ENCODE peak calls at places on chromosomes 4 and X, in ten cellular contexts. E, K, V, S, G, U, A, O, C and F are unnamed samples.
A peak's percentile ranks its signal among the peaks of the same experiment; 100 is the strongest.

GRCh38 chrX:150465856-150466775 is 102.3 kb upstream of the MTM1 start:
- DNase-seq in E (no peak), K (no peak), V (no peak), S (no peak), G (no peak), U (no peak), A (no peak), O (no peak), C (no peak), F (no peak)

GRCh38 chr4:88277711-88278025 is 6.7 kb downstream of the PPM1K start:
- DNase-seq in E (no peak), K (no peak), V (no peak), S (no peak), G (no peak), U (no peak), A (no peak), O (no peak), C (no peak), F (no peak)

GRCh38 chrX:4762196-4762595 is 1048.7 kb upstream of the PRKX start:
- DNase-seq in E (no peak), K (no peak), V (no peak), S (no peak), G (no peak), U (no peak), A (no peak), O (no peak), C (no peak), F (no peak)

GRCh38 chr4:156790866-156791265 is 180.7 kb downstream of the PDGFC start:
- DNase-seq in E (no peak), K (no peak), V (no peak), S (no peak), G (no peak), U (no peak), A (peak; percentile 53), O (no peak), C (peak; percentile 29), F (peak; percentile 41)

GRCh38 chr4:16869594-16870245 is 28.7 kb downstream of the LDB2 start:
- DNase-seq in E (no peak), K (no peak), V (no peak), S (no peak), G (no peak), U (no peak), A (no peak), O (no peak), C (no peak), F (no peak)

GRCh38 chr4:20954541-20954940 is 254.3 kb downstream of the PACRGL start:
- DNase-seq in E (no peak), K (no peak), V (no peak), S (no peak), G (no peak), U (no peak), A (no peak), O (no peak), C (no peak), F (no peak)

GRCh38 chr4:152572417-152573086 is 36.7 kb upstream of the FBXW7 start:
- DNase-seq in E (no peak), K (no peak), V (no peak), S (no peak), G (no peak), U (no peak), A (no peak), O (no peak), C (no peak), F (no peak)

GRCh38 chr4:104641427-104641826 is 146.7 kb upstream of the CXXC4 start:
- DNase-seq in E (no peak), K (no peak), V (no peak), S (no peak), G (no peak), U (no peak), A (no peak), O (no peak), C (no peak), F (no peak)

GRCh38 chr4:100348472-100348871 is 158.2 kb upstream of the DDIT4L start:
- DNase-seq in E (peak; percentile 88), K (no peak), V (no peak), S (no peak), G (no peak), U (no peak), A (peak; percentile 2), O (no peak), C (no peak), F (no peak)

GRCh38 chr4:109590841-109591357 is 30.9 kb downstream of the MCUB start:
- DNase-seq in E (no peak), K (no peak), V (no peak), S (no peak), G (no peak), U (no peak), A (no peak), O (no peak), C (no peak), F (no peak)

GRCh38 chr4:4433941-4434340 is 47.0 kb downstream of the NSG1 start:
- DNase-seq in E (no peak), K (peak; percentile 22), V (no peak), S (no peak), G (no peak), U (no peak), A (no peak), O (no peak), C (no peak), F (no peak)

GRCh38 chrX:64204701-64205440 is 637 bp downstream of the AMER1 start:
- DNase-seq in E (no peak), K (peak; percentile 71), V (peak; percentile 45), S (peak; percentile 89), G (peak; percentile 69), U (peak; percentile 29), A (peak; percentile 0), O (no peak), C (peak; percentile 9), F (no peak)

GRCh38 chrX:139058831-139059495 is 347.4 kb upstream of the FGF13 start:
- DNase-seq in E (no peak), K (no peak), V (no peak), S (no peak), G (no peak), U (no peak), A (no peak), O (no peak), C (no peak), F (no peak)

GRCh38 chr4:139368990-139369389 is 66.7 kb upstream of the NDUFC1 start:
- DNase-seq in E (no peak), K (no peak), V (no peak), S (no peak), G (no peak), U (no peak), A (no peak), O (no peak), C (no peak), F (no peak)

GRCh38 chr4:54658321-54659093 is 750 bp downstream of the KIT start:
- DNase-seq in E (peak; percentile 13), K (no peak), V (peak; percentile 55), S (peak; percentile 81), G (peak; percentile 83), U (peak; percentile 41), A (peak; percentile 14), O (peak; percentile 46), C (peak; percentile 25), F (no peak)

GRCh38 chr4:158327525-158327924 is 117.2 kb downstream of the TMEM144 start:
- DNase-seq in E (no peak), K (no peak), V (no peak), S (no peak), G (no peak), U (no peak), A (no peak), O (no peak), C (no peak), F (no peak)

GRCh38 chrX:3550160-3550765 is 163.2 kb downstream of the PRKX start:
- DNase-seq in E (no peak), K (no peak), V (peak; percentile 7), S (no peak), G (no peak), U (no peak), A (no peak), O (peak; percentile 9), C (no peak), F (no peak)

GRCh38 chr4:111213520-111213919 is 590.6 kb upstream of the PITX2 start:
- DNase-seq in E (no peak), K (no peak), V (no peak), S (no peak), G (no peak), U (no peak), A (peak; percentile 1), O (no peak), C (peak; percentile 5), F (no peak)

DNA sequence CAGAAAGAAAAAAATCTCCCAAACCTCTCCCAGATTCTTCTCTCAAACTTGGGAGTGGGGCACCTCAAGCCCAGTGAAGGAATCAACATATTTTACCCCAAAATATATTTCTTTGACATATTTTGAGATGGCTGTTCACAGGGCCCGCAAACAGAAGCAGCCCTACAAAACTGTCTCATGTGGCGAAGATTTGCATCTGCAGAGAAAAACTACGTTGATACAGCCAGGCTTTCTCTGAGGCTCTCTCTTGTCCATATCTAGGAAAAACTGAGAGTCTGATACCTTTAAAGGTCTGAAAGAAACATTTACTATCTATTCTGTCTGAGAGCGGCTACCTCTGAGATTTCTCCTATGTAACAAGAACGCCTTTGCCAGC is 23.3 kb upstream of the TMSB4X start:
- DNase-seq in E (no peak), K (no peak), V (no peak), S (no peak), G (no peak), U (no peak), A (no peak), O (no peak), C (no peak), F (no peak)
- H3K4me1 ChIP-seq in E (peaks cover 21% of the 10 kb centered on the region), K (no peaks in the 10 kb centered on the region), V (peaks cover 23% of the 10 kb centered on the region), S (peaks cover 53% of the 10 kb centered on the region), G (peaks cover 43% of the 10 kb centered on the region), U (peaks cover 5% of the 10 kb centered on the region), A (peaks cover 60% of the 10 kb centered on the region), O (peaks cover 31% of the 10 kb centered on the region), C (no peaks in the 10 kb centered on the region), F (no peaks in the 10 kb centered on the region)

DNA sequence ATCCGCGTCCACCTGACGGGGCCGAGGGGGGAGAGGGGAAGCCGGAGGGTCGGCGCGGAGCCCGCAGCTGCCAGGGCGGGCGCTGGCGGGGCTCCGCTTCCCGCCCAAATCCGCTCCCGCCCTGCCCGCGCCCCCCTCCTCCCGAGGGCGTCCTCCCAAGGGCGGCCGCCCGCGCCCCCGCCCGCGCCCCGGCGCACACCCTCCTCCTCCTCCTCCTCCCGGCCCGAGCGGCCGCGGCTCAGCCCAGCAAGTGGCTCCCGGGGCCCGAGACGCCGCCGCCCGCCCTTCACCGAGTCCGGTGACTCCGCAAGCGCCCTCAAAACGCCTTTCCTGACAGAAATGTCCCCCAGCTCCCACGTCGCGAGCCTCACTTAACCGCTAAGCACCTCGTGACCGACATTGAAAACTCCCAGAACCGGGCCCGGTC is 487 bp downstream of the HMGB2 start:
- DNase-seq in E (no peak), K (peak; percentile 83), V (peak; percentile 63), S (peak; percentile 94), G (peak; percentile 84), U (peak; percentile 63), A (peak; percentile 2), O (peak; percentile 58), C (peak; percentile 67), F (peak; percentile 63)
- TF ChIP-seq POLR2AphosphoS5 in E (no peak), K (no peak), V (peak; percentile 20), S (no peak), G (no peak), U (no peak), A (no peak), O (no peak), C (no peak), F (no peak)

GRCh38 chr4:48812866-48813265 is 18.0 kb upstream of the OCIAD1 start:
- DNase-seq in E (no peak), K (no peak), V (no peak), S (no peak), G (no peak), U (no peak), A (no peak), O (no peak), C (no peak), F (no peak)
- H3K4me1 ChIP-seq in E (no peaks in the 10 kb centered on the region), K (no peaks in the 10 kb centered on the region), V (no peaks in the 10 kb centered on the region), S (no peaks in the 10 kb centered on the region), G (no peaks in the 10 kb centered on the region), U (no peaks in the 10 kb centered on the region), A (no peaks in the 10 kb centered on the region), O (peaks cover 3% of the 10 kb centered on the region), C (no peaks in the 10 kb centered on the region), F (no peaks in the 10 kb centered on the region)

GRCh38 chrX:110317820-110318663 is at the start of gene AMMECR1:
- DNase-seq in E (peak; percentile 31), K (peak; percentile 86), V (peak; percentile 86), S (peak; percentile 94), G (peak; percentile 84), U (peak; percentile 77), A (peak; percentile 44), O (peak; percentile 79), C (peak; percentile 68), F (peak; percentile 64)
- TF ChIP-seq POLR2AphosphoS5 in E (peak; percentile 82), K (peak; percentile 41), V (peak; percentile 65), S (peak; percentile 59), G (no peak), U (peak; percentile 51), A (peak; percentile 50), O (peak; percentile 59), C (no peak), F (no peak)